ENCODE peak calls at places on chromosomes 12 and 14, in nine cellular contexts. K, E, Y, I, N, A, O, V and H are unnamed samples. For H3K9me3, the result is how much of the 10 kb centered on the place peaks cover.

GRCh38 chr12:2057041-2057792 is 4.4 kb downstream of the CACNA1C start:
- DNase-seq in K (peak), E (peak), Y (no peak), I (peak), N (peak), A (no peak), O (no peak), V (no peak), H (peak)

GRCh38 chr12:113940357-113940756 is 25.8 kb downstream of the RBM19 start:
- DNase-seq in K (no peak), E (no peak), Y (no peak), I (no peak), N (no peak), A (no peak), O (no peak), V (no peak), H (no peak)

GRCh38 chr12:80553316-80553715 is 109.3 kb downstream of the PTPRQ start:
- DNase-seq in K (no peak), E (no peak), Y (no peak), I (no peak), N (no peak), A (no peak), O (no peak), V (no peak), H (no peak)

GRCh38 chr14:32702571-32702970 is 236.1 kb upstream of the NPAS3 start:
- DNase-seq in K (no peak), E (no peak), Y (no peak), I (peak), N (peak), A (peak), O (no peak), V (peak), H (peak)

GRCh38 chr14:54116972-54117371 is 160.3 kb upstream of the BMP4 start:
- DNase-seq in K (no peak), E (no peak), Y (no peak), I (no peak), N (no peak), A (no peak), O (no peak), V (no peak), H (no peak)

GRCh38 chr12:52232916-52233461 is at the start of gene KRT7:
- DNase-seq in K (no peak), E (no peak), Y (no peak), I (peak), N (no peak), A (no peak), O (peak), V (no peak), H (no peak)

GRCh38 chr14:68158640-68159039 is 339.1 kb downstream of the RAD51B start:
- DNase-seq in K (no peak), E (no peak), Y (no peak), I (no peak), N (no peak), A (no peak), O (no peak), V (no peak), H (no peak)

GRCh38 chr12:52236386-52237050 is 3.5 kb downstream of the KRT7 start:
- DNase-seq in K (no peak), E (no peak), Y (no peak), I (peak), N (no peak), A (no peak), O (no peak), V (no peak), H (no peak)

GRCh38 chr12:103278329-103278728 is 217.4 kb downstream of the C12orf42 start:
- DNase-seq in K (no peak), E (no peak), Y (no peak), I (peak), N (no peak), A (no peak), O (no peak), V (no peak), H (no peak)

DNA sequence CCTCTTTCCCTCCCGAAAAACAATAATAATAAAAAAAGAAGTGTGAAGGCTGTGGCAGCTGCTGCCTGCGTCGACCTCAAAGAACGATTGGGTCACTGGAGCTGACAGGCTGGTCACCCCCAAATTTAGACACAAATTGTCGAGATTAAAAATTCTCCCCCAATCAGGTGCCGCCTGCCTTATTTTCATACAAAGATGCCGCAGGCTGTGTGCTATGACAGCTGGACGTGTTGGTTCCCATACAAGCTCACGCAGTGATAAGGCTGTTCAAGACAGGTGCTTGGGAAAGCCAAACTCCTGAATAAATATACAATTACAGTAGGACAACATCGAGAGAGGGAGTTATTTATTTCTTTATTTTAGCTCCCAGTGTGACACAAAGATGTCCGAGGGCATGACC is 1041.8 kb downstream of the VRK1 start:
- DNase-seq in K (no peak), E (no peak), Y (no peak), I (no peak), N (no peak), A (no peak), O (no peak), V (no peak), H (no peak)
- H3K9me3 ChIP-seq in K (under half), E (under half), Y (under half), I (under half), N (under half), A (under half), O (under half), V (under half), H (under half)

GRCh38 chr14:105348945-105349699 is 34.6 kb downstream of the PACS2 start:
- DNase-seq in K (no peak), E (no peak), Y (no peak), I (peak), N (no peak), A (no peak), O (no peak), V (no peak), H (no peak)

GRCh38 chr14:105346880-105347586 is 32.5 kb downstream of the PACS2 start:
- DNase-seq in K (no peak), E (no peak), Y (no peak), I (peak), N (no peak), A (no peak), O (no peak), V (no peak), H (no peak)

GRCh38 chr14:105349992-105350391 is 35.4 kb downstream of the PACS2 start:
- DNase-seq in K (no peak), E (no peak), Y (no peak), I (peak), N (no peak), A (no peak), O (no peak), V (no peak), H (no peak)

GRCh38 chr14:105347587-105347968 is 33.0 kb downstream of the PACS2 start:
- DNase-seq in K (no peak), E (no peak), Y (no peak), I (no peak), N (no peak), A (no peak), O (no peak), V (no peak), H (no peak)

GRCh38 chr14:105348169-105348944 is 33.8 kb downstream of the PACS2 start:
- DNase-seq in K (no peak), E (no peak), Y (no peak), I (peak), N (no peak), A (no peak), O (no peak), V (no peak), H (no peak)
- H3K9me3 ChIP-seq in K (under half), E (under half), Y (under half), I (under half), N (under half), A (under half), O (under half), V (under half), H (under half)

DNA sequence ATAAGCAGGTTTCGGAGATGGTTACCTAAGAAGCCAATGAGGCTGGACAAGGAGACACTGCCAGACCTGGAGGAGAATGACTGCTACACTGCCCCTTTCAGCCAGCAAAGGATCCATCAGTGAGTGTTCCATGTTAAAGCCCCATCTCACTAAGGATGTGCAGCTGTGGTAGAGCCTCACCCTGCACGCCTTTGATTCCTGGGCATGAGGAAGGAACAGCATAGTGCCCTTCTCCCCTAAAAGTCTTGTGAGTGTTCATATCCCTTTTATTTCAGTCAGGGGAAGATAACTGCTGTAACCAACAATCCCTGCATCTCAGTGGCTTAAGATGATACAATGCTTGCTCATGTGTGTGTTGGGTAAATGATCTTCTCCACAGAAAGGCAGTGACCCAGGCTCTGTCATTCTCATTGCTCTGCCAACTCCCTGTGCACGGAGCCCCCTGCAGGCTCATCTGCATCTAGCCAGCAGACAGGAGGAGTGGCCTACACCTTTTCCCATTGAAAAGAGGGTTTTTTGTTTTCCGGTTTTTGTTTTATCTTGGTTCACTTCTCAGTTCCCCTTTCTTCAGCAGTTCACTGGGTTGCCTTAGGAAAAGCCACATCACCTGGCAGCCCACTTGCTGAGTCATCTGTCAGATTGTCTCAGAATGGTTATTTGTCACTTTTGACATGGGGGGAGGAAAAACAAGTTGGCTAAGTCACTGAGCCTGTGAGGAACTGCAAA is 193.1 kb downstream of the ANO4 start:
- DNase-seq in K (peak), E (no peak), Y (no peak), I (no peak), N (peak), A (no peak), O (no peak), V (no peak), H (peak)
- H3K9me3 ChIP-seq in K (under half), E (under half), Y (under half), I (under half), N (under half), A (under half), O (under half), V (under half), H (under half)

DNA sequence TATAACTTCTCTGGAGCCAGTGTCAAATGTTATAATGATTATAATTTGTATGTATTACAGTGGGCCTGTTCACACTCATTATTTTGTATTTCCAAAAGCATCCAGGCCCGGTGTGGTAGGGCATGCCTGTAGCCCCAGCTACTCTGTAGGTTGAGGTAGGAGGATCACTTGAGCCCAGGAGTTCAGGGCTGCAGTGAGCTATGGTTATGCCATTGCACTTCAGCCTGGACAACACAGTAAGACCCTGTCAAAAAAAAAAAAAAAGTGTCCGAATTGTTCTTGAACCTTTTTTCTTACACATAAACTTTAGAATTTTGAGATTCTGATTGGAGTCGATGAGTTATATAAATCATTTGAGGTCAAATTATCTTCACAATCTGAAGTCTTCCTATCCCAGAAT is 1.0 kb downstream of the ZNF84 start:
- DNase-seq in K (no peak), E (no peak), Y (no peak), I (no peak), N (no peak), A (no peak), O (no peak), V (no peak), H (no peak)
- H3K9me3 ChIP-seq in K (under half), E (under half), Y (half or more), I (under half), N (under half), A (half or more), O (under half), V (half or more), H (under half)

GRCh38 chr12:34210689-34211530 is 188.6 kb downstream of the ALG10 start:
- DNase-seq in K (no peak), E (no peak), Y (no peak), I (no peak), N (no peak), A (no peak), O (no peak), V (no peak), H (no peak)
- H3K9me3 ChIP-seq in K (under half), E (under half), Y (under half), I (under half), N (under half), A (under half), O (under half), V (under half), H (under half)

GRCh38 chr12:47799357-47799955 is 20.2 kb downstream of the HDAC7 start:
- DNase-seq in K (no peak), E (no peak), Y (no peak), I (peak), N (no peak), A (no peak), O (no peak), V (no peak), H (no peak)
- H3K9me3 ChIP-seq in K (under half), E (under half), Y (under half), I (under half), N (under half), A (under half), O (under half), V (under half), H (under half)

GRCh38 chr14:66435683-66436082 is 50.5 kb upstream of the CCDC196 start:
- DNase-seq in K (no peak), E (no peak), Y (no peak), I (no peak), N (no peak), A (no peak), O (no peak), V (no peak), H (no peak)

GRCh38 chr14:66432334-66432733 is 53.8 kb upstream of the CCDC196 start:
- DNase-seq in K (no peak), E (no peak), Y (no peak), I (no peak), N (no peak), A (no peak), O (no peak), V (no peak), H (no peak)

DNA sequence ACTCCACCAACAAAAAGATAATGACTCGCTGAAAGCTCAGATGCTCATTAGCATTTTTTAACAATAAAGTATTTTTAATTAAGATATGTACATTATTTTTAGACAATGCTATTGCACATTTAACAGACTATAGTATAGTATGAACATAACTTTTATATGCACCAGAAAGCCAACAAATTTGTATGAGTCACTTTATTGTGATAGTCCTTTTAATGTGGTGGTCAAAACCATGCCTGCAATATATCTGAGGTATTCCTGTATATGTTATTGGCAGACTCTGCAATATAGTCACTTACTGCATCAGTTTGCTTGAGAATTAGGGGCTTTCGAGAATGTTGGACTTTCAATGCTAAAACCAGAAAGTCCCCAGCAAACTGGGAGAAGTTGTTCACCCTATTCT is 51.7 kb upstream of the CCDC196 start:
- DNase-seq in K (no peak), E (no peak), Y (no peak), I (no peak), N (no peak), A (no peak), O (no peak), V (no peak), H (no peak)
- H3K9me3 ChIP-seq in K (under half), E (under half), Y (under half), I (under half), N (under half), A (under half), O (under half), V (under half), H (under half)